ENCODE peak calls at places on chromosome 14, in four cellular contexts. One of them, this sample, is unnamed.

GRCh38 chr14:104972301-104973211 is 5.6 kb downstream of the AHNAK2 start:
- DNase-seq in fibroblast of the aortic adventitia: peak
- DNase-seq in lung microvascular endothelial cell: peak
- DNase-seq in Calu3: peak
- DNase-seq in this sample: peak

GRCh38 chr14:103014466-103015319 is 42.7 kb downstream of the CDC42BPB start:
- DNase-seq in fibroblast of the aortic adventitia: peak
- DNase-seq in lung microvascular endothelial cell: no peak
- DNase-seq in Calu3: no peak
- DNase-seq in this sample: no peak

GRCh38 chr14:105045710-105046326 is 19.4 kb downstream of the GPR132 start:
- DNase-seq in fibroblast of the aortic adventitia: peak
- DNase-seq in lung microvascular endothelial cell: peak
- DNase-seq in Calu3: no peak
- DNase-seq in this sample: peak

GRCh38 chr14:68786491-68787234 is 6.2 kb downstream of the ZFP36L1 start:
- DNase-seq in fibroblast of the aortic adventitia: peak
- DNase-seq in lung microvascular endothelial cell: peak
- DNase-seq in Calu3: no peak
- DNase-seq in this sample: peak

GRCh38 chr14:101508948-101509729 is 52.2 kb upstream of the DIO3 start:
- DNase-seq in fibroblast of the aortic adventitia: no peak
- DNase-seq in lung microvascular endothelial cell: no peak
- DNase-seq in Calu3: no peak
- DNase-seq in this sample: no peak

GRCh38 chr14:25349269-25349668 is 299.3 kb upstream of the STXBP6 start:
- DNase-seq in fibroblast of the aortic adventitia: peak
- DNase-seq in lung microvascular endothelial cell: no peak
- DNase-seq in Calu3: no peak
- DNase-seq in this sample: no peak

GRCh38 chr14:95679995-95680735 is 6.1 kb upstream of the TCL1B start:
- DNase-seq in fibroblast of the aortic adventitia: no peak
- DNase-seq in lung microvascular endothelial cell: no peak
- DNase-seq in Calu3: no peak
- DNase-seq in this sample: peak

GRCh38 chr14:47435331-47435965 is 240.0 kb downstream of the MDGA2 start:
- DNase-seq in fibroblast of the aortic adventitia: no peak
- DNase-seq in lung microvascular endothelial cell: no peak
- DNase-seq in Calu3: no peak
- DNase-seq in this sample: no peak

GRCh38 chr14:105020815-105021655 is at the start of gene CDCA4:
- DNase-seq in fibroblast of the aortic adventitia: peak
- DNase-seq in lung microvascular endothelial cell: peak
- DNase-seq in Calu3: peak
- DNase-seq in this sample: peak

GRCh38 chr14:104732355-104732804 is 8.4 kb downstream of the ADSS1 start:
- DNase-seq in fibroblast of the aortic adventitia: no peak
- DNase-seq in lung microvascular endothelial cell: peak
- DNase-seq in Calu3: peak
- DNase-seq in this sample: peak

GRCh38 chr14:105168979-105169507 is 467 bp upstream of the JAG2 start:
- DNase-seq in fibroblast of the aortic adventitia: no peak
- DNase-seq in lung microvascular endothelial cell: peak
- DNase-seq in Calu3: no peak
- DNase-seq in this sample: peak

GRCh38 chr14:101063121-101063520 is 159.6 kb upstream of the RTL1 start:
- DNase-seq in fibroblast of the aortic adventitia: no peak
- DNase-seq in lung microvascular endothelial cell: no peak
- DNase-seq in Calu3: no peak
- DNase-seq in this sample: no peak

GRCh38 chr14:91536327-91536726 is 26.2 kb upstream of the PPP4R3A start:
- DNase-seq in fibroblast of the aortic adventitia: no peak
- DNase-seq in lung microvascular endothelial cell: no peak
- DNase-seq in Calu3: no peak
- DNase-seq in this sample: no peak

GRCh38 chr14:19800282-19801117 is 3.1 kb upstream of the OR4N2 start:
- DNase-seq in fibroblast of the aortic adventitia: no peak
- DNase-seq in lung microvascular endothelial cell: no peak
- DNase-seq in Calu3: no peak
- DNase-seq in this sample: no peak

GRCh38 chr14:100069161-100069800 is 4.1 kb downstream of the EVL start:
- DNase-seq in fibroblast of the aortic adventitia: no peak
- DNase-seq in lung microvascular endothelial cell: no peak
- DNase-seq in Calu3: no peak
- DNase-seq in this sample: no peak

GRCh38 chr14:26606729-26607128 is 8.9 kb upstream of the NOVA1 start:
- DNase-seq in fibroblast of the aortic adventitia: peak
- DNase-seq in lung microvascular endothelial cell: no peak
- DNase-seq in Calu3: no peak
- DNase-seq in this sample: no peak

GRCh38 chr14:94646066-94646465 is 33.9 kb downstream of the SERPINA3 start:
- DNase-seq in fibroblast of the aortic adventitia: no peak
- DNase-seq in lung microvascular endothelial cell: no peak
- DNase-seq in Calu3: no peak
- DNase-seq in this sample: no peak

GRCh38 chr14:102044566-102044965 is 42.3 kb downstream of the HSP90AA1 start:
- DNase-seq in fibroblast of the aortic adventitia: no peak
- DNase-seq in lung microvascular endothelial cell: no peak
- DNase-seq in Calu3: no peak
- DNase-seq in this sample: no peak

GRCh38 chr14:78232666-78233065 is 62.5 kb downstream of the NRXN3 start:
- DNase-seq in fibroblast of the aortic adventitia: no peak
- DNase-seq in lung microvascular endothelial cell: no peak
- DNase-seq in Calu3: no peak
- DNase-seq in this sample: no peak

This sample was measured in A549.